ENCODE peak calls at places on chromosomes 7 and 10, in four cellular contexts. S, X, P and L are unnamed samples.

GRCh38 chr10:103851261-103851660 is 4.1 kb downstream of the SH3PXD2A start:
- DNase-seq in X (no peak), P (no peak), S (no peak), L (no peak)

GRCh38 chr7:151014950-151015349 is 9.3 kb downstream of the ATG9B start:
- DNase-seq in X (no peak), S (peak), P (no peak), L (no peak)

GRCh38 chr7:113209449-113210203 is 91.3 kb upstream of the SMIM30 start:
- DNase-seq in P (no peak), X (peak), S (no peak), L (no peak)

GRCh38 chr10:127150136-127150535 is 46.3 kb downstream of the INSYN2A start:
- DNase-seq in P (no peak), S (no peak), X (peak), L (no peak)

GRCh38 chr10:128077155-128077875 is 48.9 kb downstream of the MKI67 start:
- DNase-seq in X (no peak), P (no peak), S (no peak), L (no peak)

GRCh38 chr10:79007843-79008319 is 60.9 kb upstream of the ZMIZ1 start:
- DNase-seq in S (no peak), P (no peak), X (peak), L (no peak)

GRCh38 chr10:70096705-70097420 is 35.8 kb downstream of the AIFM2 start:
- DNase-seq in P (no peak), S (no peak), X (no peak), L (no peak)

GRCh38 chr10:83153714-83154113 is 985.6 kb upstream of the GHITM start:
- DNase-seq in P (no peak), S (no peak), X (no peak), L (no peak)

GRCh38 chr10:92387289-92387940 is 96.4 kb downstream of the MARCHF5 start:
- DNase-seq in P (no peak), S (peak), X (peak), L (peak)

GRCh38 chr7:137590686-137591255 is 247.2 kb upstream of the PTN start:
- DNase-seq in S (no peak), X (no peak), P (no peak), L (no peak)

GRCh38 chr7:27389508-27389907 is 146.9 kb downstream of the EVX1 start:
- DNase-seq in S (no peak), X (no peak), P (no peak), L (no peak)

GRCh38 chr7:148435715-148436114 is 154.9 kb upstream of the C7orf33 start:
- DNase-seq in X (no peak), S (no peak), P (no peak), L (no peak)

GRCh38 chr7:80480566-80480965 is 31.3 kb downstream of the GNAT3 start:
- DNase-seq in S (no peak), P (no peak), X (peak), L (no peak)

GRCh38 chr7:96303686-96304443 is 18.0 kb downstream of the SLC25A13 start:
- DNase-seq in S (no peak), X (peak), P (no peak), L (no peak)

GRCh38 chr7:4163565-4164203 is 518.4 kb upstream of the FOXK1 start:
- DNase-seq in X (no peak), S (no peak), P (no peak), L (no peak)

GRCh38 chr7:95468071-95468470 is 17.7 kb upstream of the ASB4 start:
- DNase-seq in P (no peak), S (no peak), X (no peak), L (no peak)

GRCh38 chr7:92255308-92255707 is 9.5 kb downstream of the ANKIB1 start:
- DNase-seq in X (peak), S (no peak), P (no peak), L (no peak)

GRCh38 chr7:25389489-25390106 is 161.3 kb upstream of the NPVF start:
- DNase-seq in S (peak), P (no peak), X (peak), L (peak)

GRCh38 chr7:4803397-4804241 is 28.2 kb downstream of the AP5Z1 start:
- DNase-seq in X (no peak), S (no peak), P (no peak), L (no peak)

GRCh38 chr7:117251687-117252086 is 71.2 kb downstream of the WNT2 start:
- DNase-seq in X (peak), P (no peak), S (peak), L (no peak)

GRCh38 chr10:75401569-75402485 is at the start of gene ZNF503:
- DNase-seq in P (no peak), S (peak), X (peak), L (peak)

GRCh38 chr7:6203381-6203780 is 69.0 kb downstream of the CYTH3 start:
- DNase-seq in S (no peak), X (no peak), P (no peak), L (no peak)

GRCh38 chr10:89392974-89393373 is 551 bp downstream of the IFIT1 start:
- DNase-seq in X (peak), S (peak), P (no peak), L (peak)

GRCh38 chr7:108063520-108063933 is 60.6 kb upstream of the LAMB1 start:
- DNase-seq in S (peak), P (no peak), X (no peak), L (no peak)

GRCh38 chr10:77592510-77592909 is 45.1 kb downstream of the KCNMA1 start:
- DNase-seq in P (no peak), S (no peak), X (no peak), L (no peak)